ENCODE peak calls at places on chromosomes 1 and 21, in ten cellular contexts. N is activated T-helper 1 cell treated with Interleukin-2 at 50 U/mL for 16 hours; O is globus pallidus; A is activated T-cell treated with anti-CD3 and anti-CD28 coated beads, Interleukin-2, amount 50 U/mL, for 72 hours; U is coronary artery; J is left ventricle myocardium superior; D is GM06990; P is endothelial cell; H is H54; B is Karpas-422. Z is an unnamed sample.

GRCh38 chr1:161933592-161934277 is 89.9 kb downstream of the OLFML2B start:
- DNase-seq in D (no peak), H (no peak), N (no peak), A (no peak), O (no peak), J (no peak), B (peak), P (no peak), U (no peak), Z (no peak)

GRCh38 chr1:10730985-10731384 is 65.5 kb downstream of the CASZ1 start:
- DNase-seq in O (no peak), J (no peak), U (no peak), B (no peak), A (peak), P (no peak), D (no peak), N (no peak), H (peak), Z (no peak)

GRCh38 chr1:15008783-15009709 is 144.5 kb upstream of the TMEM51 start:
- DNase-seq in N (no peak), U (no peak), H (no peak), A (no peak), P (peak), D (no peak), B (no peak), J (no peak), O (no peak), Z (no peak)

GRCh38 chr21:33487996-33488395 is 3.5 kb downstream of the DNAJC28 start:
- DNase-seq in J (no peak), A (no peak), D (no peak), B (no peak), H (no peak), N (no peak), U (no peak), O (no peak), P (no peak), Z (no peak)

GRCh38 chr1:2300004-2300771 is 72.1 kb downstream of the SKI start:
- DNase-seq in A (peak), J (no peak), P (no peak), N (peak), U (no peak), H (no peak), D (peak), O (no peak), B (peak), Z (no peak)

GRCh38 chr1:226223786-226224244 is 351 bp downstream of the MIXL1 start:
- DNase-seq in P (peak), H (no peak), A (peak), B (peak), D (peak), N (no peak), J (peak), O (no peak), U (no peak), Z (no peak)

GRCh38 chr1:212700892-212701819 is 1.5 kb upstream of the BATF3 start:
- DNase-seq in N (no peak), B (peak), P (peak), A (peak), J (peak), D (no peak), O (peak), H (no peak), U (no peak), Z (peak)

GRCh38 chr1:24343412-24344089 is 24.4 kb downstream of the GRHL3 start:
- DNase-seq in O (no peak), U (no peak), N (no peak), D (no peak), A (no peak), B (no peak), H (no peak), J (no peak), P (no peak), Z (no peak)

GRCh38 chr1:164823486-164824279 is 264.7 kb downstream of the PBX1 start:
- DNase-seq in J (peak), U (no peak), B (no peak), O (no peak), H (no peak), N (no peak), A (no peak), D (no peak), P (no peak), Z (no peak)

GRCh38 chr1:78145105-78145580 is 99.4 kb downstream of the GIPC2 start:
- DNase-seq in B (peak), A (peak), D (no peak), J (peak), P (peak), N (no peak), O (peak), H (peak), U (no peak), Z (peak)

GRCh38 chr1:6148497-6149241 is 31.5 kb downstream of the CHD5 start:
- DNase-seq in U (no peak), D (peak), B (no peak), J (peak), H (peak), N (peak), P (peak), O (no peak), A (peak), Z (peak)

GRCh38 chr1:21329209-21329844 is 39.1 kb upstream of the ECE1 start:
- DNase-seq in U (no peak), N (no peak), P (no peak), H (no peak), O (no peak), B (no peak), A (no peak), D (no peak), J (no peak), Z (peak)

GRCh38 chr1:206098242-206098919 is 18.8 kb downstream of the AVPR1B start:
- DNase-seq in P (no peak), U (no peak), O (no peak), J (no peak), N (no peak), H (no peak), B (no peak), D (no peak), A (no peak), Z (no peak)

GRCh38 chr21:23936224-23936623 is 1671.1 kb downstream of the MRPL39 start:
- DNase-seq in O (peak), B (no peak), H (no peak), N (no peak), J (no peak), U (no peak), A (no peak), P (no peak), D (no peak), Z (no peak)

GRCh38 chr1:217919683-217920502 is 288.7 kb downstream of the SPATA17 start:
- DNase-seq in J (no peak), H (no peak), O (no peak), A (no peak), U (no peak), P (no peak), D (no peak), B (no peak), N (no peak), Z (no peak)

GRCh38 chr1:228378453-228379164 is 28.0 kb downstream of the TRIM11 start:
- DNase-seq in U (no peak), N (peak), P (peak), J (peak), O (peak), D (peak), H (no peak), B (no peak), A (peak), Z (peak)